ENCODE peak calls at places on chromosome 11, in six cellular contexts. P is CD8-positive, alpha-beta memory T cell; A is hepatocyte; Q is heart right ventricle; M is mammary epithelial cell; X is left ventricle myocardium inferior. B is an unnamed sample. For H3K4me1, the result is how much of the 10 kb centered on the place peaks cover.

GRCh38 chr11:75771646-75772410 is 3.2 kb downstream of the DGAT2 start:
- DNase-seq in M (peak), P (no peak), Q (no peak), X (no peak), A (peak), B (no peak)

GRCh38 chr11:118998822-118999221 is 884 bp downstream of the CENATAC start:
- DNase-seq in P (no peak), A (peak), Q (no peak), M (peak), X (no peak), B (no peak)

GRCh38 chr11:91199866-91200265 is 977.0 kb upstream of the CHORDC1 start:
- DNase-seq in M (no peak), Q (no peak), P (no peak), X (no peak), A (no peak), B (no peak)

GRCh38 chr11:81874627-81875026 is 859.0 kb downstream of the FAM181B start:
- DNase-seq in M (no peak), P (peak), Q (no peak), A (no peak), X (no peak), B (no peak)

GRCh38 chr11:6303657-6304056 is 16.6 kb downstream of the CAVIN3 start:
- DNase-seq in X (no peak), A (no peak), M (no peak), P (no peak), Q (no peak), B (no peak)

GRCh38 chr11:126051117-126051516 is 11.5 kb downstream of the CDON start:
- DNase-seq in Q (no peak), M (no peak), P (no peak), X (no peak), A (no peak), B (no peak)

GRCh38 chr11:65773784-65774411 is 6.9 kb downstream of the AP5B1 start:
- DNase-seq in Q (no peak), P (no peak), A (no peak), X (no peak), M (peak), B (no peak)

GRCh38 chr11:118623291-118623655 is 15.9 kb downstream of the PHLDB1 start:
- DNase-seq in X (no peak), P (no peak), Q (no peak), M (peak), A (no peak), B (peak)

GRCh38 chr11:112498701-112499100 is 238.0 kb upstream of the PLET1 start:
- DNase-seq in P (no peak), X (no peak), A (no peak), M (peak), Q (no peak), B (no peak)

GRCh38 chr11:45664376-45665205 is 831 bp downstream of the CHST1 start:
- DNase-seq in M (no peak), Q (no peak), P (no peak), A (no peak), X (no peak), B (no peak)

GRCh38 chr11:116500833-116501622 is 271.8 kb downstream of the BUD13 start:
- DNase-seq in M (no peak), P (no peak), A (no peak), Q (no peak), X (no peak), B (no peak)

DNA sequence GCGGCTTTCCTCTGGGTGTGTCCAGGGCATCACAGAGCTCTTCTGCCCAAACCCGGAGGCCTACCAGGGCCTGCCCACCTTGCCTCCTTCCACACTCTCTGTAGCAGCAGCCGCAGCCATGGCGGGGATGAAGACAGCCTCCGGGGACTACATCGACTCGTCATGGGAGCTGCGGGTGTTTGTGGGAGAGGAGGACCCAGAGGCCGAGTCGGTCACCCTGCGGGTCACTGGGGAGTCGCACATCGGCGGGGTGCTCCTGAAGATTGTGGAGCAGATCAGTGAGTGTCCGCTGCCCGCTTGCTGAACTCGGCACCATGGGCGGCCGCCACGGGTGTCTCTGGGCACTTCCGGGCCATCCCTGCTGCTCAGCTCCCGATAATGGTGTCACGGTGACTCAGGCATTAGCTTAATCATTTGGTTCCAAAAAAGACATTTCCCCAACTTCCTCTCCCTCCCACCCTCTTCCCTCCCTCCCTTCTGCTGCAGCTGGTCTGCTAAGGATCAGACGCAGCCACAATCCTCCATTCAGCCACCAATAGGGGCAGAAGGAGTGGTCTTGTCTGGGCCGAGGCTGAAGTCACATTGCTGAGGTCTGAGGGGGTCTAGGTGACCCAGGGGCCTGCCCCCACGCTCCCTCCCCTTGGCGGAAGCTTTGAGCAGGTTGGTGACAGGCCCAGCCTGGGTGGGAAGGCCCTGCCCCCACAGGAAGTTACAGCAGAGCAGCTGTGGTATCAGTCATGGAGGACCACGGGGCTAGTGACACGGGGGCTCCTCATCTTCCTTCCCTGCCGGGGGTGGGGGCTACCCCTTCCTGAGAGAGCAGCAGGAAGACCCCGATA is 945 bp downstream of the FERMT3 start:
- DNase-seq in A (no peak), X (peak), Q (peak), M (no peak), P (peak), B (peak)
- H3K4me1 ChIP-seq in A (under half), X (half or more), Q (half or more), M (under half), P (under half), B (under half)

GRCh38 chr11:92224394-92225205 is at the start of gene FAT3:
- DNase-seq in Q (peak), X (no peak), M (peak), P (no peak), A (peak), B (peak)
- H3K4me3 ChIP-seq in Q (peak), X (peak), M (no peak), P (no peak), A (peak), B (peak)

GRCh38 chr11:15843309-15843857 is 513.0 kb downstream of the SOX6 start:
- DNase-seq in Q (no peak), P (no peak), A (no peak), X (no peak), M (peak), B (peak)
- H3K4me1 ChIP-seq in Q (under half), P (under half), A (under half), X (under half), M (under half), B (under half)

DNA sequence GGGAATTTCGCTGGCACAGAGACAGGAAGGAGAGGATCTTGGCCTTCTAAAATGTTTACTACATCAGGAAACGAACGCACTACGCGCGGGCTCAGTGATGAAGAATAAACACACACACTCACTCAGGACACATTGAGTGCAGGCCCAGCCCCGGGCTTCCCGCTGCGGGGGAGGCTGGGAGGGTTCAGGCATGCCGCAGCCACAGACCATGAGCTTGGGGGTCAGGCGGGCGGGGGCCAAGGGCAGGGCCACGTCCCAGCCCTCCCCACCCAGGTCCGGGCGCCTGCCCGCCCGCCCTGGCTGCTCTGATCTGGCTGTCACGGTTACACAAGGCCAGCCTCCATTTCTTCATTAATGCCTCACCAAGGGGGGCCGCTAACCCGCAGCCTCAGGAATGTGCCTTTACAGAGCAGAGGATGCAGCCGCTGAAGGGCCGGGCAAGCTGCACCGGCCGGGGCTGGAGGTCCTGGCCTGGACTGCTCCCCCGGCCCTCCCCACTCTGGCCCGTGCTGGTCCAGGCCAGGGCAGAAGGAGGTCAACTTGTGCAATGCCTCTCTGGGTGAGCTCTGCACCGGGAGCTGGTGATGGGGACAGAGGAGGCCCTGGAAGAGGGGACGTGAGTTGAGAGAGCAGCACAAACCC is 41.7 kb downstream of the IGF2 start:
- DNase-seq in M (no peak), P (no peak), Q (peak), X (peak), A (peak), B (peak)
- H3K4me3 ChIP-seq in M (no peak), P (no peak), Q (no peak), X (peak), A (no peak), B (peak)

GRCh38 chr11:71091506-71092265 is 160.7 kb downstream of the SHANK2 start:
- DNase-seq in M (no peak), Q (no peak), X (no peak), P (no peak), A (no peak), B (no peak)

GRCh38 chr11:71096751-71097388 is 155.5 kb downstream of the SHANK2 start:
- DNase-seq in A (no peak), M (peak), Q (no peak), P (no peak), X (no peak), B (no peak)

GRCh38 chr11:71095294-71095850 is 157.0 kb downstream of the SHANK2 start:
- DNase-seq in P (no peak), Q (no peak), X (no peak), M (no peak), A (no peak), B (no peak)

GRCh38 chr11:71093783-71094182 is 158.6 kb downstream of the SHANK2 start:
- DNase-seq in Q (no peak), M (no peak), P (no peak), A (no peak), X (no peak), B (no peak)

GRCh38 chr11:71094296-71095077 is 157.9 kb downstream of the SHANK2 start:
- DNase-seq in P (no peak), M (no peak), X (no peak), Q (no peak), A (no peak), B (no peak)
- H3K4me1 ChIP-seq in P (under half), M (under half), X (under half), Q (under half), A (under half), B (under half)

DNA sequence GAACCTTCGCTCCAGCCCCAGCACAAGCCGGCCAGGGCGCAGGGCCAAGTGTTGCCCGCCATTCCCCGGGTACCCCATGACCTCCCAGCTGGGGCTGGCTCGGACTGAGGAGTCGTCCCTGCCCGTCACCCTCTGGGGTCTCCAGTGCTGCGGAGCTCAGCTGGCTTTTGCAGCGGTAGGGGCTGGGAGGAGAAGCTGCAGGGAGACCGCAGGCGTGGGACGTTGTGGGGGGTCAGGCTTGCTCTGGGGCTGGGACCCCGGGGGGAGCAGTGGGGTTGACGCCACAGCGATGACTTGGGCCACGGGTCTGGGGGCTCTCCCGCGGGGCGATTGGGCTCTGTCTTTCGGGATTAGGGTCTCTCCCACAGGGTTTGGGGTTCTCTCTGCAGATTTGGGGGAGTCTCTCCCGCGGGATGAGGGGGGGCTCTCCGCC is 376 bp upstream of the GAL start:
- DNase-seq in Q (no peak), A (no peak), M (no peak), X (no peak), P (no peak), B (no peak)
- H3K4me3 ChIP-seq in Q (peak), A (no peak), M (no peak), X (peak), P (no peak), B (no peak)

DNA sequence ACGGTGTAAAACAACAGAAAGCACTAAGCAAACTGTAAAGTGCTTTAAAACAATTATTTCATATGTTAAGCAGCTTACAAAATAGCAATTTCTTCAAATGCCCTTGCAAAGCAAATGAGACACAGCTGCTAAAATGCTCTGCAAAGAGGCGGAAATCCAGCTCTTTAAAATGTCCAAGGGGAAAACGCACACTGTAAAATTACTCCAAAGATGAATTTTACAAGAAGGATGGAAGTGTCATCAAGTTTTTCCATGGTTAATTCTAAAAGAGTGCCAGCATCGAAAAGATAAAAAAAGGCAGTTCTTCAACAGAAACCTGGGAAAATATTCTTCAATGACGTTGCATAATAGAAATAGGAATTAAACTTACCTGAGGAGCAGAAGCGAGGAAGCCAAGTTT is 64.0 kb upstream of the BLID start:
- DNase-seq in M (no peak), A (no peak), Q (no peak), P (no peak), X (no peak), B (no peak)
- H3K4me1 ChIP-seq in M (under half), A (under half), Q (under half), P (under half), X (under half), B (under half)

GRCh38 chr11:88320149-88320559 is 17.4 kb downstream of the CTSC start:
- DNase-seq in A (peak), Q (no peak), X (no peak), M (peak), P (no peak), B (no peak)
- H3K4me3 ChIP-seq in A (no peak), Q (no peak), X (no peak), M (no peak), P (no peak), B (no peak)